ENCODE peak calls at places on chromosomes 3 and 15, in five cellular contexts. S is hypothalamus; P is stimulated activated CD4-positive, alpha-beta T cell treated with anti-CD3 and anti-CD28 coated beads, Interleukin-1b, Interleukin-23, amount 100 ng/mL, for 24 hours; A is stomach; Q is ureter. U is an unnamed sample.

GRCh38 chr3:190747566-190747965 is 114.9 kb downstream of the GMNC start:
- DNase-seq in P (no peak), S (no peak), Q (no peak), A (no peak), U (no peak)

GRCh38 chr3:71575433-71575832 is 8.1 kb downstream of the FOXP1 start:
- DNase-seq in A (no peak), S (no peak), P (no peak), Q (no peak), U (no peak)

GRCh38 chr15:40534371-40534770 is 30.5 kb downstream of the CCDC32 start:
- DNase-seq in S (no peak), Q (no peak), P (no peak), A (no peak), U (no peak)

GRCh38 chr3:98787181-98787580 is 24.0 kb downstream of the ST3GAL6 start:
- DNase-seq in Q (no peak), A (no peak), P (no peak), S (no peak), U (no peak)

GRCh38 chr15:28885289-28885629 is 515 bp upstream of the APBA2 start:
- DNase-seq in S (no peak), P (no peak), Q (no peak), A (no peak), U (no peak)

GRCh38 chr15:74376825-74377581 is 9.6 kb upstream of the CYP11A1 start:
- DNase-seq in Q (no peak), S (no peak), P (no peak), A (no peak), U (peak)

GRCh38 chr3:90132220-90132619 is 1024.8 kb downstream of the EPHA3 start:
- DNase-seq in S (no peak), P (no peak), A (no peak), Q (no peak), U (no peak)

GRCh38 chr3:9791790-9792404 is 376 bp downstream of the TADA3 start:
- DNase-seq in A (no peak), Q (no peak), S (no peak), P (no peak), U (no peak)